ENCODE peak calls at places on chromosomes 4 and X, in five cellular contexts. Q is thoracic aorta; D is hepatocyte; G is CD8-positive, alpha-beta T cell; T is testis. P is an unnamed sample.
A peak's percentile ranks its signal among the peaks of the same experiment; 100 is the strongest.

GRCh38 chr4:183989471-183989870 is 84.4 kb downstream of the STOX2 start:
- DNase-seq in Q (no peak), D (peak; percentile 30), G (no peak), T (no peak), P (no peak)

GRCh38 chr4:76744253-76744921 is 153.6 kb downstream of the SOWAHB start:
- DNase-seq in Q (no peak), D (no peak), G (no peak), T (no peak), P (no peak)

GRCh38 chrX:145825896-145826295 is 8.3 kb downstream of the SLITRK2 start:
- DNase-seq in Q (no peak), D (peak; percentile 57), G (no peak), T (peak; percentile 65), P (no peak)

GRCh38 chrX:112947981-112948380 is 107.3 kb upstream of the AMOT start:
- DNase-seq in Q (no peak), D (no peak), G (no peak), T (no peak), P (no peak)

GRCh38 chr4:98110214-98110613 is 33.1 kb downstream of the STPG2 start:
- DNase-seq in Q (no peak), D (no peak), G (no peak), T (no peak), P (no peak)

GRCh38 chr4:179803857-179804256 is 2361.6 kb upstream of the AGA start:
- DNase-seq in Q (no peak), D (no peak), G (no peak), T (no peak), P (no peak)

GRCh38 chrX:23276475-23276874 is 58.2 kb upstream of the PTCHD1 start:
- DNase-seq in Q (no peak), D (no peak), G (no peak), T (no peak), P (no peak)

GRCh38 chrX:71974916-71975315 is 64.3 kb downstream of the NHSL2 start:
- DNase-seq in Q (no peak), D (no peak), G (no peak), T (no peak), P (no peak)

GRCh38 chrX:84487365-84488353 is 14.6 kb downstream of the HDX start:
- DNase-seq in Q (no peak), D (no peak), G (no peak), T (no peak), P (no peak)

GRCh38 chr4:184475096-184475461 is 729 bp upstream of the IRF2 start:
- DNase-seq in Q (peak; percentile 42), D (peak; percentile 65), G (no peak), T (peak; percentile 62), P (peak; percentile 78)

GRCh38 chr4:24656906-24657305 is 72.6 kb upstream of the DHX15 start:
- DNase-seq in Q (no peak), D (no peak), G (no peak), T (no peak), P (no peak)

GRCh38 chr4:123361195-123361861 is 35.3 kb upstream of the SPRY1 start:
- DNase-seq in Q (peak; percentile 17), D (peak; percentile 28), G (no peak), T (no peak), P (no peak)

GRCh38 chrX:22063284-22063683 is 31.2 kb downstream of the PHEX start:
- DNase-seq in Q (no peak), D (no peak), G (no peak), T (peak; percentile 41), P (no peak)

GRCh38 chr4:95547708-95548471 is 883 bp downstream of the UNC5C start:
- DNase-seq in Q (no peak), D (peak; percentile 36), G (no peak), T (peak; percentile 71), P (peak; percentile 68)

GRCh38 chr4:10655968-10656367 is 28.6 kb downstream of the CLNK start:
- DNase-seq in Q (no peak), D (no peak), G (no peak), T (no peak), P (no peak)

GRCh38 chr4:8777320-8778196 is 94.1 kb downstream of the HMX1 start:
- DNase-seq in Q (no peak), D (no peak), G (no peak), T (no peak), P (no peak)

GRCh38 chr4:52712991-52713275 is 38.3 kb downstream of the ERVMER34-1 start:
- DNase-seq in Q (no peak), D (no peak), G (no peak), T (no peak), P (no peak)

GRCh38 chrX:27435031-27435430 is 28.1 kb downstream of the PPP4R3C start:
- DNase-seq in Q (no peak), D (no peak), G (no peak), T (no peak), P (no peak)

GRCh38 chr4:138199568-138200235 is 42.4 kb downstream of the SLC7A11 start:
- DNase-seq in Q (no peak), D (peak; percentile 81), G (no peak), T (no peak), P (no peak)

DNA sequence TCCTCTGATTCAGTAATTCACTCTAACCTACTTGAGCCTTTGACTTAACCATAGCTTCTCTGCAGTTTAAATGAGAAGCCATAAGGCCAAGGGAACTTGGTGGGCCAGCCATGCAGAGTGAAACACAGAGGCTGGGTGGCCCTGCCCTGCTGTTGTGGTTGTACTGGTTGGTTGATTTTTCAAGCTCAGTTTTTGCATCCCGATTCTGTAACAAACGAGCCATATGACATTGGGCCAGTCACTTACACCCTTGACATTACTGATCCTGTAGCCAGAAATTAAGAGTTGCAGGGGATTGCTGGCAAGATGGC is 1.3 kb upstream of the RASGEF1B start:
- DNase-seq in Q (no peak), D (no peak), G (no peak), T (no peak), P (no peak)
- H3K4me3 ChIP-seq in Q (peak overlapping the region; percentile 92), D (no peak overlapping the region), G (peak overlapping the region; percentile 69), T (no peak overlapping the region), P (no peak overlapping the region)

GRCh38 chr4:148444296-148445070 is 2.3 kb upstream of the NR3C2 start:
- DNase-seq in Q (no peak), D (peak; percentile 48), G (peak; percentile 36), T (peak; percentile 18), P (no peak)
- TF ChIP-seq CTCF in Q (no peak), D (no peak), G (peak; percentile 28), T (no peak), P (peak; percentile 45)

GRCh38 chrX:153238361-153238760 is 59.3 kb downstream of the MAGEA1 start:
- DNase-seq in Q (no peak), D (no peak), G (no peak), T (no peak), P (no peak)
- H3K27me3 ChIP-seq in Q (no peaks in the 10 kb centered on the region), D (no peaks in the 10 kb centered on the region), G (no peaks in the 10 kb centered on the region), T (no peaks in the 10 kb centered on the region), P (no peaks in the 10 kb centered on the region)

DNA sequence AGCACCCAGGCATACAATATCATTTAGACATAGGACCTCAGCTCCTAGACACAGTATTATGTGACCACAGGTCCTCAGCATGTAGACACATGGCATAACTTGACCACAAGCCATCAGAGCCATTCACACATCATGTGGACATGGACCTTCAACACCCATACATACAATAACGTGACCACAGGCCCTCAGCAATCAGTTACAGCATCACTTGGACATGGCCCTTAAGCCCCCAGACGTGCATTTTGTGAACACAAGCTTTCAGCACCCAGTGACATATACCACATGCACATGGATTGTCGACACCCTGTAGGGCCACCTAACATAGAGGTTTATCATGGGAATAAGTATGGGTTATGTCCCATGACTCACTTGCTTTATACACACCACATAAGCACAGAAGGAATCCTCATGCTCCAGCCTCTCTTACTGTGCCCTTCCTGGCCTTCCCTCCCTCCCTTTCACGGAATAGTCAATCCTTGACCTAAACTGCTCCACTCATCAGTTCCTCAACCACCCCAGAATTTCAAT is 1.9 kb downstream of the TSPYL2 start:
- DNase-seq in Q (no peak), D (no peak), G (no peak), T (no peak), P (no peak)
- H3K4me3 ChIP-seq in Q (peak overlapping the region; percentile 83), D (no peak overlapping the region), G (no peak overlapping the region), T (peak overlapping the region; percentile 91), P (peak overlapping the region; percentile 71)

DNA sequence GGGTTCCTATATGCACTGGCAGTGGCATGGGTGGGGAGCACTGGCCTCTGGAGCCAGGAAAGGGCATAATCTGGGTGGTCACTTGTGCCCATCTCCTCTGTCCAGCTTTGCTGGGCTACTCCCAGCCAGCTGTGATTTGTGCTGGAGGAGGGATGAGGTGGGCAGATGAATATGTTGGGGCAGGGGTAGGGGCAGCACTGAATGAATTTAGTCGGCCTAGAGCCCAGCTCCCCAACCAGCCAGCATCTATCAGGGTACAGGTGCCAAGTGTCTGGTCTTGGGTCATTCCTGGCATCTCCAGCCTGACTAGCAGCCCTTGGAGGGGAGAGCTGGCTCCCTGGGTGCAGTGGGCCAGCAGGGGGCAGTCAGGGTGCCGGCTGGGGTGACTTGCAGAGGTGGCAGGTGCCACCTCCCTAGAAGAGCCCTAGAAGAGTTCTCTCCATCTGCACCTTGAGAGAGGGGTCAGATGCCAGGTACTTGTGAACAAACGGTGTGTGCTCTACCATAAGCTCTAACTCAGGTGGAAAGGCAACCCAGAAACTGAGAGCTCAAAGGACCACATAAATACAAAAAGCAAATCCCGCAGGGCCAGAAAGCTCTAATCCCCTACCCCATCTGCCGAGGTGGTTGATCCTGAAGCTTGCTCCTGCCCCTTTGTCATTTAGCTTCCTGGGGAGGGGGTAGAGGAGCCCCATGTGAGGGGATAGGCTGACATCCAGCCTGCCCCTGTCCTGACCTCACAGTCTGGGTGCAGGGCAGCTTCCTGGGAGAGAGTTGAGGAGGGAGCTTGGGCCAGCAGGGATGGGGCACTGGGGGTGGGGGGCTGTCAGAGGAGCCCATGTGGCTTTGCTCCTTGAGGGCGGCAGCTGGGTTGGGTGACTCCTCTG is 2.2 kb downstream of the SORCS2 start:
- DNase-seq in Q (no peak), D (peak; percentile 43), G (no peak), T (peak; percentile 52), P (no peak)
- TF ChIP-seq CTCF in Q (no peak), D (peak; percentile 35), G (no peak), T (peak; percentile 4), P (peak; percentile 55)

P was measured in right atrium auricular region.